ENCODE peak calls at places on chromosomes 1 and 21, in eight cellular contexts. N is endodermal cell, F is GM23248, L is cardiac muscle cell, B is tibial nerve, P is aorta, J is MG63, H is AG04450. U is an unnamed sample. For H3K27me3, the result is how much of the 10 kb centered on the place peaks cover.

GRCh38 chr1:214570442-214570841 is 19.0 kb upstream of the PTPN14 start:
- DNase-seq in N (no peak), F (peak), L (no peak), B (no peak), P (no peak), J (peak), H (no peak), U (no peak)

GRCh38 chr1:116506132-116507004 is 64.5 kb downstream of the CD58 start:
- DNase-seq in N (no peak), F (no peak), L (no peak), B (no peak), P (no peak), J (no peak), H (no peak), U (no peak)

GRCh38 chr1:168759077-168759476 is 30.1 kb upstream of the DPT start:
- DNase-seq in N (no peak), F (no peak), L (no peak), B (no peak), P (no peak), J (no peak), H (no peak), U (no peak)

GRCh38 chr1:171188388-171189266 is 3.5 kb downstream of the FMO2 start:
- DNase-seq in N (peak), F (peak), L (peak), B (peak), P (no peak), J (peak), H (peak), U (peak)

GRCh38 chr1:11383553-11384169 is 95.3 kb upstream of the DISP3 start:
- DNase-seq in N (no peak), F (no peak), L (no peak), B (no peak), P (no peak), J (no peak), H (no peak), U (no peak)

GRCh38 chr1:56403321-56403720 is 176.0 kb downstream of the PLPP3 start:
- DNase-seq in N (no peak), F (no peak), L (no peak), B (no peak), P (no peak), J (no peak), H (no peak), U (no peak)

GRCh38 chr1:160284220-160284781 is 632 bp downstream of the PEX19 start:
- DNase-seq in N (no peak), F (peak), L (peak), B (no peak), P (no peak), J (peak), H (peak), U (no peak)

GRCh38 chr1:71587961-71588360 is 507.1 kb upstream of the ZRANB2 start:
- DNase-seq in N (no peak), F (peak), L (peak), B (no peak), P (no peak), J (no peak), H (peak), U (no peak)

GRCh38 chr1:68112835-68113243 is 62.4 kb upstream of the DIRAS3 start:
- DNase-seq in N (peak), F (peak), L (no peak), B (no peak), P (no peak), J (peak), H (peak), U (no peak)

GRCh38 chr21:44443291-44443890 is 11.9 kb upstream of the LRRC3 start:
- DNase-seq in N (no peak), F (no peak), L (no peak), B (no peak), P (peak), J (no peak), H (no peak), U (no peak)
- H3K27me3 ChIP-seq in N (under half), F (under half), L (under half), B (under half), P (under half), J (under half), H (under half), U (under half)

DNA sequence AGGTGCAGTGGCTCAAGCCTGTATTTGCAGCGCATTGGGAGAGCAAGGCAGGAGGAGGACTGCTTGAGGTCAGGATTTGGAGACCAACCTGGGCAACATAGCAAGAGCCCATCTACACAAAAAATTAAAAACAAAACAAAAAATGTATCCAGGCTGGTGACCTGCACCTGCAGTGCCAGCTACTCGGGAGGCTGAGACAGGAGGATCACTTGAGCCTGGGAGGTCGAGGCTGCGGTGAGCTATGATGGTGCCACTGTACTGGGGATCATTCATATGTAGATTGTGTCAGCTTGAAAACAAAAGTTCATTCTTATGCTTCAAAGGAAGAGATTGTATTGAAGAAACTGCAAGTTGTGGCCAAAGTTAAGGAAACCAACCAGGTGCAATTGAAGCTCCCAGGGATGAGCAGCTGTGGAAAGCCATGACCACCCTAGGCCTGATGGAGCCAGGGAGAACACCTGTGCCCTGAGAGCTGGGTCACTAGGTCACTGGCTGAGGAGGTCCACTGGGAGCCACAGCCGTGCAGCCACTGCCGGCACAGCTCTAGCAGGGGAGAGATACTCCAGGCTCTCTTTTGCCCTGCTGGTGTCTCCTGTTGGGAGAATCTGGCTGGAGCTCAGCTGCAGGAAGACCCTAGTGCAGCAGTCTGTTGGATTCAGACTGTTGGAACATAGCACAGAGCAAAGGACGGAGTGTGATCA is 13.3 kb upstream of the BRWD1 start:
- DNase-seq in N (no peak), F (no peak), L (no peak), B (no peak), P (no peak), J (no peak), H (no peak), U (no peak)
- H3K27me3 ChIP-seq in N (under half), F (under half), L (under half), B (under half), P (under half), J (under half), H (under half), U (under half)

GRCh38 chr1:111827946-111828345 is 72.2 kb downstream of the DDX20 start:
- DNase-seq in N (no peak), F (no peak), L (no peak), B (no peak), P (no peak), J (no peak), H (no peak), U (no peak)
- H3K27me3 ChIP-seq in N (under half), F (under half), L (under half), B (under half), P (under half), J (under half), H (under half), U (under half)

DNA sequence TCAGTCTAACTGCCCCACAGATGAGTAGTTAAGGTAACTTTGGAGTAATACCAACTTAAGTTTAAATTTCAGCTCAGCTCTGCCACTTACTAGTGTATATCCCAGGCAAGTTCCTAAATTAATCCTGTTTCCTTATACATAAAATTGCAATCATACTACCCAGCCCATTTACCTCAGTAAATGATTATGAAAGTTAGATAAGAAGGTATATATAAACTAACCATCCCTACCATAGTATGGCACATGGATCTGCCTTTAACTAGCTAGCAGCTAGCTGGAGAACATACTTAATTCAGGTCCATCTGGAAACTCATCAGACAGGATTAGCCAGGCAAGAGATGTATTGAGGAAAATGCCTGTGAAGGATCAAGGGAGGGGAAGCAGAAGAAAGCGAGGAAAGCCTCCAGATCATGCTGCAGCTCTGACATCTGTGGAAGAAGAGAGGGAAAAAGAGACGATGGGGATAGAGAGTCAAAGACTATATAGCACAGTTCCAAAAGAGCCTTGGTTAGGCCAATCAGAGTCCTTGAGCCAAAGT is 8.0 kb upstream of the JAK1 start:
- DNase-seq in N (no peak), F (no peak), L (no peak), B (no peak), P (no peak), J (no peak), H (no peak), U (no peak)
- H3K27me3 ChIP-seq in N (under half), F (under half), L (under half), B (under half), P (under half), J (under half), H (under half), U (under half)

GRCh38 chr1:211656728-211657127 is 18.7 kb downstream of the NEK2 start:
- DNase-seq in N (no peak), F (no peak), L (no peak), B (no peak), P (peak), J (no peak), H (no peak), U (no peak)
- H3K27me3 ChIP-seq in N (under half), F (under half), L (under half), B (under half), P (under half), J (under half), H (under half), U (under half)

DNA sequence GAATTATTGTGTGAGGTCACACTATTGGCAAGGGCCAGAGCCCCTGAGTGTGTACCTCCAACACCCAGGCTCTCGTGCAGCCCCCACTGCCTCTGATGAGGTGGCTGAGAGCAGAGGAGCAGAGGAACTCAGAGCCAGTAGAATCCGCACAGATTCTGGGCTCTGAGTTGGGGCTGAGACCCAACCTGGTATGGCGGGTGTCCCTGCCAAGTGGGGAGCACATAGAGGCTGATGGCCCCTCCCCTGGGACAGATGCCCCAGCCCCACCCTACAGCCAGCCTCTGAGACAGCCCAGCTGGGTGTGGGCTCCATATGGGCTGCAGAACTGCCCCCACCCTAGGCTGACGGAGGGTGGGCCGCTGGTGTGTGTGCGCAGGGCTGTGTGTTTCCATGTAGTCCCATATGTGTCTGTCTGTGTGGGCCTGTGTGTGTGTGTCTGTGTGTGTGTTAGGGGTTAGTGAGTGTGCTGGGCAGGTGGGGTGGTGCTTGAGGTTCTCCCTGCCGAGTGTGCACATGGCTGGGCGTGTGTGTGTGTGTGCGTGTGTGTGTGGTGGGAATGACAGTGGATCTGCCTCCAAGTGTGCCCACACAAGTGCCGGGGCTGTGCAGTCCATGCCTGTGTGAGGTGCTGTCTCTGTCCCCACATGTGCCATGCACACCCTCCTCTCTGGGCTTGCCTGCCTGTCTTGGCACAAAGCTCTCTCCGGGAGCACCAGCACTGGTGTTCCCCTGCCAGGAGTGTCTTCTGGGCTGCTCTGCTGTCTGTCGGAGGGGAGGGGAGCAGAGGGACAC is 24.4 kb downstream of the FOXO6 start:
- DNase-seq in N (no peak), F (no peak), L (no peak), B (no peak), P (no peak), J (no peak), H (no peak), U (no peak)
- H3K27me3 ChIP-seq in N (half or more), F (half or more), L (half or more), B (under half), P (under half), J (under half), H (half or more), U (under half)

DNA sequence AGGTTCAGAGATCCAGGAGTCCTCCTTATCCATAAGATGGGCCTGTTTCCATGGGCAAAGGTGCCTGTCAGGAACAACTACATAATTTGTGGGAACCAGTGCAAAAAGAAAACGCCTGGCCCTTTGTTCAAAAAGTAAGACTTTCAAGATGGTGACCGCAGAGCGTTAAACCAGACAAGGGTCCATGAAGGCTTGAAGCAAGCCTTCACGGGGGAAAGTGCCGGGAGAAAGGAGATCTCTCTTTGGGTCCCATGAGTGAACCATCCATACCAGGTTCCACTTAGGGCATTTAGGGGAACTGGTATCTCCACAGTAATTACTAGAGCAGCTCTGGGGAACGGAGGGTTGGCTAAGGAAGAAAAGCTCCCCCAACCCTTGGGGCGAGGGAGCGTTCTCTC is 927 bp upstream of the RASSF5 start:
- DNase-seq in N (no peak), F (no peak), L (no peak), B (no peak), P (peak), J (no peak), H (no peak), U (no peak)
- H3K27me3 ChIP-seq in N (half or more), F (under half), L (under half), B (under half), P (under half), J (under half), H (under half), U (under half)